ENCODE peak calls at places on chromosomes 5 and 9, in eight cellular contexts. Z is transverse colon, I is tibial nerve, A is lower lobe of right lung, C is lung, Q is colonic mucosa, J is HCT116, P is Panc1. M is an unnamed sample. For H3K4me1, the result is how much of the 10 kb centered on the place peaks cover.

GRCh38 chr5:119743927-119744326 is 114.6 kb downstream of the FAM170A start:
- DNase-seq in Q (peak), J (peak), P (peak), Z (no peak), A (no peak), I (no peak), C (no peak), M (no peak)

GRCh38 chr9:130172161-130172857 is at the start of gene NCS1:
- DNase-seq in Q (peak), P (no peak), C (peak), I (peak), J (peak), A (peak), Z (peak), M (peak)

GRCh38 chr5:115309751-115310370 is 13.4 kb upstream of the CCDC112 start:
- DNase-seq in C (no peak), Q (no peak), J (peak), P (peak), Z (no peak), I (no peak), A (no peak), M (no peak)

GRCh38 chr5:15808577-15808976 is 308.6 kb downstream of the FBXL7 start:
- DNase-seq in J (no peak), A (no peak), P (no peak), Z (no peak), Q (no peak), C (no peak), I (no peak), M (no peak)

GRCh38 chr5:9739135-9739534 is 109.0 kb upstream of the TAS2R1 start:
- DNase-seq in I (no peak), C (no peak), Q (no peak), A (no peak), Z (no peak), J (no peak), P (no peak), M (no peak)

GRCh38 chr5:20000416-20000815 is 12.4 kb upstream of the CDH18 start:
- DNase-seq in Z (no peak), A (no peak), P (no peak), J (no peak), I (no peak), C (no peak), Q (no peak), M (no peak)

GRCh38 chr9:130720762-130721161 is 27.2 kb downstream of the EXOSC2 start:
- DNase-seq in C (no peak), Q (no peak), I (no peak), P (no peak), J (no peak), Z (no peak), A (no peak), M (no peak)

GRCh38 chr9:105930007-105930627 is 235.8 kb downstream of the TMEM38B start:
- DNase-seq in P (no peak), Q (no peak), Z (no peak), I (no peak), J (no peak), A (no peak), C (no peak), M (no peak)

GRCh38 chr9:72952914-72953313 is at the start of gene ALDH1A1:
- DNase-seq in Q (peak), I (no peak), C (peak), Z (peak), J (no peak), P (no peak), A (no peak), M (peak)

GRCh38 chr9:81389569-81389993 is 299.8 kb downstream of the TLE1 start:
- DNase-seq in I (no peak), J (peak), C (no peak), Q (no peak), P (peak), A (no peak), Z (peak), M (peak)

GRCh38 chr5:43601454-43602260 is 1.3 kb upstream of the NNT start:
- DNase-seq in A (no peak), Q (no peak), Z (no peak), C (no peak), J (no peak), P (no peak), I (no peak), M (no peak)

GRCh38 chr5:172452398-172453205 is 1.7 kb downstream of the SH3PXD2B start:
- DNase-seq in I (no peak), Q (no peak), Z (peak), P (no peak), C (no peak), A (no peak), J (peak), M (peak)

GRCh38 chr5:145934276-145934675 is 2.1 kb upstream of the SH3RF2 start:
- DNase-seq in J (no peak), I (no peak), Z (no peak), A (no peak), C (no peak), Q (no peak), P (no peak), M (no peak)

GRCh38 chr9:105969672-105970071 is 275.3 kb downstream of the TMEM38B start:
- DNase-seq in A (no peak), J (no peak), P (no peak), Q (no peak), Z (no peak), C (no peak), I (no peak), M (no peak)

GRCh38 chr5:39494099-39494498 is 69.3 kb upstream of the DAB2 start:
- DNase-seq in J (no peak), A (no peak), Z (no peak), P (no peak), I (no peak), C (no peak), Q (no peak), M (no peak)

GRCh38 chr9:19085295-19085694 is 17.4 kb downstream of the HAUS6 start:
- DNase-seq in Z (no peak), Q (no peak), J (peak), I (no peak), P (no peak), A (no peak), C (no peak), M (no peak)

GRCh38 chr5:172569862-172570558 is 71.1 kb upstream of the NEURL1B start:
- DNase-seq in P (no peak), I (no peak), Q (peak), Z (peak), A (no peak), C (no peak), J (no peak), M (no peak)

GRCh38 chr5:2594701-2595100 is 156.8 kb downstream of the IRX2 start:
- DNase-seq in Q (no peak), I (no peak), J (no peak), P (no peak), Z (no peak), A (no peak), C (no peak), M (no peak)

GRCh38 chr9:120879421-120879820 is 2.4 kb upstream of the PHF19 start:
- DNase-seq in I (no peak), P (no peak), Q (no peak), C (no peak), J (no peak), A (no peak), Z (no peak), M (no peak)

GRCh38 chr5:143322931-143323330 is 80.6 kb downstream of the NR3C1 start:
- DNase-seq in I (no peak), C (no peak), J (no peak), A (no peak), P (no peak), Z (no peak), Q (no peak), M (no peak)
- H3K4me1 ChIP-seq in I (half or more), C (under half), J (under half), A (under half), P (under half), Z (under half), Q (under half), M (under half)

GRCh38 chr5:73437126-73438047 is 11.2 kb downstream of the FOXD1 start:
- DNase-seq in Q (peak), Z (peak), I (no peak), J (peak), P (no peak), A (no peak), C (no peak), M (peak)

GRCh38 chr5:73438897-73439470 is 9.6 kb downstream of the FOXD1 start:
- DNase-seq in P (no peak), I (no peak), Z (no peak), A (no peak), C (no peak), J (no peak), Q (no peak), M (no peak)

GRCh38 chr5:73440262-73440661 is 8.3 kb downstream of the FOXD1 start:
- DNase-seq in C (no peak), Q (no peak), A (no peak), J (no peak), Z (no peak), P (no peak), I (no peak), M (no peak)

GRCh38 chr5:73436535-73437125 is 11.9 kb downstream of the FOXD1 start:
- DNase-seq in C (no peak), A (no peak), Z (no peak), P (no peak), I (no peak), J (no peak), Q (no peak), M (peak)

GRCh38 chr5:73438048-73438896 is 10.3 kb downstream of the FOXD1 start:
- DNase-seq in J (no peak), A (no peak), I (no peak), Q (no peak), Z (no peak), C (no peak), P (no peak), M (no peak)
- H3K4me3 ChIP-seq in J (peak), A (no peak), I (no peak), Q (no peak), Z (no peak), C (no peak), P (peak), M (no peak)

DNA sequence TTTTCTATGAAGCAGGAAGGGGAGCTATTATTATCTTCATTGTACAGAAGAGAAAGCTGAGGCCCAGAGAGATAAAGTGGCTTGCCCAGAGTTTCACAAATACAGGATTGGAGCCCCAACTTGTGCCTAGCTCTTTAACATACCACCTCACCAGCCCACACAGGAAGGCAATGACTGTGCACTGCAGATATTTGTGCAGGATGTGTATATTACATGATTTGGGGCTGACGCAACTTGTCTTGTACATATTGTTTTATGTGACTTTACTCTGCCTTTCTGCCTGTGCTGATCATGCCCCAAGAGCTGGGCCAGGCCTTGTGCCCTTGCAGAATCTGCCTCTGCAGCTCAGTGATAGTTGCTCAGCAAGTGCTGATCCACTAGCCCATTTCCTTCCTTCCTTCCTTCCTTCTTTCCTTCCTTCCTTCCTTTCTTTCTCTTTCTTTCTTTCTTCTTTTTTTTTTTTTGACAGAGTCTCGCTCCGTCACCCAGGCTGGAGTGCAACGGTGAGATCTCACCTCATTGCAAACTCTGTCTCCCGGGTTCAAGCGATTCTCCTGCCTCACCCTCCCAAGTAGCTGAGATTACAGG is 106.6 kb upstream of the TBCA start:
- DNase-seq in A (no peak), C (no peak), Z (no peak), I (no peak), Q (no peak), P (no peak), J (no peak), M (no peak)
- H3K4me1 ChIP-seq in A (under half), C (under half), Z (under half), I (under half), Q (under half), P (under half), J (under half), M (under half)

GRCh38 chr9:14870086-14870485 is 40.1 kb downstream of the FREM1 start:
- DNase-seq in P (no peak), I (no peak), C (no peak), A (no peak), J (no peak), Q (no peak), Z (no peak), M (no peak)
- H3K4me3 ChIP-seq in P (no peak), I (no peak), C (no peak), A (no peak), J (no peak), Q (no peak), Z (no peak), M (no peak)

GRCh38 chr9:113267911-113268563 is 7.3 kb downstream of the CDC26 start:
- DNase-seq in Z (no peak), J (no peak), I (no peak), Q (no peak), P (no peak), A (no peak), C (no peak), M (no peak)

GRCh38 chr9:113275147-113276131 is at the start of the genes CDC26 and PRPF4:
- DNase-seq in Q (peak), I (peak), J (peak), P (peak), A (peak), C (peak), Z (peak), M (peak)

GRCh38 chr9:113274474-113275146 is 762 bp downstream of the CDC26 start:
- DNase-seq in P (peak), I (no peak), C (no peak), Z (no peak), Q (peak), J (peak), A (no peak), M (peak)

GRCh38 chr9:113269355-113269754 is 6.0 kb downstream of the CDC26 start:
- DNase-seq in C (no peak), I (no peak), P (no peak), J (no peak), A (no peak), Q (no peak), Z (no peak), M (no peak)

DNA sequence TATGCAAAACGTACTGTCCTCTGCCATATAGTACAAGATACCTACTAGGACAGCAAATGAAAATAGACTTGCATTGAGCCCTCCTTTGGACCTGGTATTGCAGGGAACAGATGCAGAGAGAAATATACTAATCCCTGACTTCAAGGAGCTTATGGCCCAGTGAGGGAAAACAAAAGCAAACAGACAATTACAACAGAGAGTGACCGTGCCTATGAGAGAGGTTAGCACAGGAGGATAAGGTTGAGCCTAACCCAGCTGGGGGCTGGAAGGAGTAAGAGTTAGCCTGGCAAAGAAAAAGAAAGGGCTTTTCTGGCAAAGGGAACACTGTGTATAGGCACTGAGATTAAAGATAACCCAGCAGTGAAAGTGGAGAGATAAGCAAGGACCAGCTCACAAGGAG is 5.5 kb downstream of the CDC26 start:
- DNase-seq in I (no peak), J (no peak), Z (no peak), Q (no peak), P (no peak), A (no peak), C (no peak), M (no peak)
- H3K4me1 ChIP-seq in I (under half), J (under half), Z (under half), Q (under half), P (under half), A (under half), C (under half), M (under half)

DNA sequence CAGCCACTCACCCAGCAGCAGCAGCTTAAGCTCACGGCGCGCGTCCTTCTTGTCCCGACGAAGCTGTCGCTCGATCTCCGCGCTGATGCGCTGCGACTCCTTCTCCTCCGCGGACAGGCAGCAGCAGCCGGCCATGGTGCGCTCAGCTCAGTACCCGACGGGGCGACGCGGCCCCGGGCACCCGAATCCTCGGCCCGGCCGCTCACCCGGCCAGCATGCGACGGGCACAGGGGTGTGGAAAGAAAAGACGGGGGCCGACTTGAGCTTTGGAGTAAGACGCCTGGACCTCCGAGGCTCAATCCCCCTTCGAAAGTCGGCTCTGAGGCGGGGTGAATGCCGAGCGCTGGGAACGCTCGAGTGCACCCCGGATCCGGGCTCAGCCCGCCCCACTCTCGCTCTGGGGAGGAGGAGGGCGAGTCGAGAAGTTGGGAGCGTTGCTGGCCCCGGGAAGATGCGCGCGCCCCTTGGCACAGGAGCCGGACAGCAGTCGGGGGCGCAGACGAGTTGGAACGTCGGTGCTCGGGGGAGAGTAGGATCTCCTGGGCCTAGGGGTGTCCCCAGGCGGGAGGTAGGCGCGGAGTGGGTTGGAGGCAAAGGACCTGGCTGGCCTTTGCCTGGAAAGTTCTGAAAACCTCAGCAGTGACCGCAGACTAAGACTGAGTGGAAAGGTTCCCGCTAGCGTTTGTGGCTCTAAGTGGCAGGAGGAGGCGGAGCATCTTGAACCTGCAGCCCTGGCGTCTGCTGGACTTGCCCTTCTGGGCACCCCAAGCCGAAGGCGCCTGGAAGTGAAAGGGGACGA is at the start of gene GNA14:
- DNase-seq in A (no peak), I (no peak), Z (peak), P (no peak), Q (peak), C (peak), J (no peak), M (peak)
- H3K4me3 ChIP-seq in A (peak), I (peak), Z (peak), P (peak), Q (peak), C (peak), J (no peak), M (peak)

GRCh38 chr5:116437922-116438578 is 136.6 kb downstream of the SEMA6A start:
- DNase-seq in C (no peak), Z (no peak), Q (no peak), P (no peak), I (no peak), A (no peak), J (no peak), M (no peak)
- H3K4me1 ChIP-seq in C (under half), Z (under half), Q (under half), P (under half), I (under half), A (under half), J (under half), M (under half)

GRCh38 chr5:137306903-137307302 is 192.2 kb downstream of the SPOCK1 start:
- DNase-seq in J (no peak), Q (no peak), P (no peak), A (no peak), Z (no peak), C (no peak), I (no peak), M (no peak)

GRCh38 chr5:137308311-137308710 is 190.8 kb downstream of the SPOCK1 start:
- DNase-seq in Q (no peak), I (no peak), J (no peak), A (no peak), P (no peak), C (no peak), Z (no peak), M (no peak)

GRCh38 chr5:137312060-137312459 is 187.1 kb downstream of the SPOCK1 start:
- DNase-seq in J (no peak), A (no peak), P (no peak), Q (no peak), I (no peak), C (no peak), Z (no peak), M (no peak)

GRCh38 chr5:137310051-137310730 is 188.9 kb downstream of the SPOCK1 start:
- DNase-seq in Q (no peak), I (no peak), Z (no peak), C (no peak), A (no peak), J (no peak), P (peak), M (no peak)

GRCh38 chr5:137309290-137309689 is 189.8 kb downstream of the SPOCK1 start:
- DNase-seq in C (no peak), I (no peak), J (no peak), P (no peak), A (no peak), Q (no peak), Z (no peak), M (no peak)
- H3K4me3 ChIP-seq in C (no peak), I (no peak), J (no peak), P (no peak), A (no peak), Q (no peak), Z (no peak), M (no peak)